ENCODE peak calls at places on chromosomes 7 and 10, in four cellular contexts. Y is SJSA1; C is activated effector memory CD4-positive, alpha-beta T cell treated with Interleukin-2 at 50 U/mL for 16 hours; W is pancreas. V is an unnamed sample.

GRCh38 chr10:60271319-60272040 is 118.2 kb downstream of the ANK3 start:
- DNase-seq in Y (no peak), C (no peak), W (no peak), V (no peak)

GRCh38 chr10:30431435-30431911 is 2.5 kb upstream of the MAP3K8 start:
- DNase-seq in Y (no peak), C (no peak), W (no peak), V (peak)

GRCh38 chr10:34813626-34814227 is 1.4 kb downstream of the PARD3 start:
- DNase-seq in Y (peak), C (no peak), W (peak), V (peak)

GRCh38 chr10:103470755-103471653 is 8.0 kb downstream of the CALHM3 start:
- DNase-seq in Y (no peak), C (peak), W (no peak), V (peak)

GRCh38 chr10:59360605-59361515 is 1.5 kb downstream of the FAM13C start:
- DNase-seq in Y (no peak), C (no peak), W (no peak), V (no peak)

GRCh38 chr10:42951486-42952251 is 125.2 kb upstream of the RET start:
- DNase-seq in Y (no peak), C (no peak), W (peak), V (no peak)

GRCh38 chr7:16265863-16266458 is 155.4 kb downstream of the CRPPA start:
- DNase-seq in Y (no peak), C (no peak), W (no peak), V (no peak)

GRCh38 chr7:149253665-149254064 is 8.3 kb upstream of the ZNF783 start:
- DNase-seq in Y (no peak), C (no peak), W (no peak), V (peak)

GRCh38 chr7:158710651-158711102 is 6.1 kb upstream of the NCAPG2 start:
- DNase-seq in Y (no peak), C (no peak), W (no peak), V (peak)

GRCh38 chr7:156691764-156692163 is 51.2 kb downstream of the RNF32 start:
- DNase-seq in Y (no peak), C (no peak), W (no peak), V (no peak)

GRCh38 chr10:76192151-76192550 is 760.7 kb downstream of the LRMDA start:
- DNase-seq in Y (no peak), C (no peak), W (no peak), V (no peak)